ENCODE peak calls at places on chromosomes 11 and 22, in seven cellular contexts. Q, H, T, E, M, X and S are unnamed samples.

GRCh38 chr11:62444835-62445234 is 26.0 kb downstream of the SCGB1A1 start:
- DNase-seq in Q (no peak), H (no peak), T (no peak), E (no peak), M (no peak), X (no peak), S (no peak)

GRCh38 chr22:44753189-44754042 is 1.0 kb downstream of the ARHGAP8 start:
- DNase-seq in Q (no peak), H (no peak), T (peak), E (no peak), M (no peak), X (peak), S (peak)

GRCh38 chr11:9941991-9942390 is 278.1 kb downstream of the SWAP70 start:
- DNase-seq in Q (no peak), H (no peak), T (no peak), E (no peak), M (no peak), X (no peak), S (no peak)

GRCh38 chr22:20399866-20400605 is 6.1 kb downstream of the ZNF74 start:
- DNase-seq in Q (no peak), H (no peak), T (no peak), E (no peak), M (no peak), X (no peak), S (no peak)

GRCh38 chr11:65036931-65037330 is 4.1 kb upstream of the SAC3D1 start:
- DNase-seq in Q (no peak), H (no peak), T (peak), E (no peak), M (no peak), X (no peak), S (no peak)

GRCh38 chr11:74683941-74684481 is 47.2 kb downstream of the CHRDL2 start:
- DNase-seq in Q (no peak), H (no peak), T (no peak), E (no peak), M (no peak), X (no peak), S (peak)

GRCh38 chr11:16612801-16613400 is 125.5 kb upstream of the C11orf58 start:
- DNase-seq in Q (no peak), H (no peak), T (no peak), E (no peak), M (peak), X (no peak), S (peak)

GRCh38 chr22:23530106-23530505 is 50.0 kb downstream of the IGLL1 start:
- DNase-seq in Q (no peak), H (no peak), T (no peak), E (no peak), M (no peak), X (no peak), S (no peak)

GRCh38 chr11:85182437-85183109 is 444.6 kb downstream of the DLG2 start:
- DNase-seq in Q (no peak), H (peak), T (no peak), E (no peak), M (peak), X (peak), S (peak)

GRCh38 chr22:23113847-23114720 is 27.7 kb downstream of the RSPH14 start:
- DNase-seq in Q (no peak), H (no peak), T (no peak), E (no peak), M (no peak), X (no peak), S (no peak)

GRCh38 chr11:76025068-76025467 is 181.2 kb downstream of the WNT11 start:
- DNase-seq in Q (no peak), H (no peak), T (no peak), E (no peak), M (peak), X (peak), S (no peak)

GRCh38 chr11:95688501-95689222 is 100.9 kb downstream of the FAM76B start:
- DNase-seq in Q (no peak), H (no peak), T (no peak), E (no peak), M (no peak), X (no peak), S (no peak)

GRCh38 chr11:117426297-117426685 is 98.6 kb downstream of the CEP164 start:
- DNase-seq in Q (peak), H (peak), T (peak), E (peak), M (peak), X (peak), S (peak)

GRCh38 chr22:19810381-19811141 is 44.1 kb downstream of the GNB1L start:
- DNase-seq in Q (no peak), H (no peak), T (no peak), E (no peak), M (no peak), X (peak), S (no peak)

GRCh38 chr11:115679945-115680344 is 175.7 kb upstream of the CADM1 start:
- DNase-seq in Q (no peak), H (no peak), T (no peak), E (no peak), M (no peak), X (no peak), S (no peak)

GRCh38 chr11:44817207-44817944 is 90.6 kb downstream of the TSPAN18 start:
- DNase-seq in Q (no peak), H (no peak), T (no peak), E (no peak), M (no peak), X (no peak), S (no peak)

GRCh38 chr22:25757686-25758085 is 15.7 kb downstream of the MYO18B start:
- DNase-seq in Q (no peak), H (no peak), T (no peak), E (no peak), M (no peak), X (no peak), S (no peak)

GRCh38 chr22:42365337-42365865 is 66.8 kb downstream of the NFAM1 start:
- DNase-seq in Q (no peak), H (no peak), T (no peak), E (no peak), M (no peak), X (no peak), S (peak)

GRCh38 chr11:27722117-27722844 is 22.0 kb upstream of the BDNF start:
- DNase-seq in Q (no peak), H (no peak), T (no peak), E (no peak), M (no peak), X (peak), S (peak)

GRCh38 chr11:111941963-111942362 is 4.8 kb downstream of the DIXDC1 start:
- DNase-seq in Q (no peak), H (no peak), T (no peak), E (no peak), M (no peak), X (no peak), S (no peak)

GRCh38 chr11:125663910-125664309 is 16.7 kb downstream of the ACRV1 start:
- DNase-seq in Q (no peak), H (no peak), T (no peak), E (no peak), M (no peak), X (no peak), S (no peak)

GRCh38 chr11:17972987-17973386 is 39.9 kb downstream of the SERGEF start:
- DNase-seq in Q (no peak), H (no peak), T (peak), E (no peak), M (peak), X (peak), S (peak)

GRCh38 chr11:111327908-111328624 is 29.7 kb downstream of the POU2AF3 start:
- DNase-seq in Q (no peak), H (no peak), T (peak), E (no peak), M (no peak), X (no peak), S (peak)

GRCh38 chr22:41780714-41781507 is 19.6 kb upstream of the CCDC134 start:
- DNase-seq in Q (peak), H (peak), T (peak), E (peak), M (no peak), X (peak), S (peak)

GRCh38 chr11:111539426-111540113 is 950 bp upstream of the LAYN start:
- DNase-seq in Q (no peak), H (no peak), T (peak), E (no peak), M (no peak), X (no peak), S (no peak)